ENCODE peak calls at places on chromosomes 5 and 9, in ten cellular contexts. T is Peyer's patch, P is uterus, R is A549, O is adrenal gland, J is ovary, G is spleen, A is heart left ventricle, X is transverse colon, N is NB4. V is an unnamed sample.
A peak's percentile ranks its signal among the peaks of the same experiment; 100 is the strongest.

GRCh38 chr9:74503219-74503618 is 6.1 kb downstream of the RORB start:
- DNase-seq in A (no peak), G (no peak), J (no peak), T (no peak), P (no peak), O (no peak), N (no peak), X (no peak), R (no peak), V (no peak)

GRCh38 chr5:32233696-32234447 is 59.8 kb upstream of the GOLPH3 start:
- DNase-seq in N (peak; percentile 93), X (no peak), P (no peak), G (no peak), T (no peak), R (no peak), A (no peak), O (peak; percentile 74), J (peak; percentile 41), V (no peak)

GRCh38 chr5:54519083-54519541 is 1.6 kb downstream of the SNX18 start:
- DNase-seq in X (no peak), R (no peak), J (peak; percentile 50), O (no peak), G (peak; percentile 86), A (no peak), T (peak; percentile 51), P (no peak), N (no peak), V (peak; percentile 83)

GRCh38 chr5:68504306-68504705 is 288.8 kb downstream of the PIK3R1 start:
- DNase-seq in O (no peak), R (no peak), N (no peak), T (no peak), A (no peak), P (no peak), G (no peak), X (no peak), J (no peak), V (no peak)

GRCh38 chr5:146329697-146330096 is 8.9 kb upstream of the POU4F3 start:
- DNase-seq in J (no peak), R (no peak), N (no peak), X (no peak), G (no peak), O (no peak), T (no peak), P (no peak), A (no peak), V (no peak)

GRCh38 chr5:431001-431710 is 11.8 kb upstream of the EXOC3 start:
- DNase-seq in X (peak; percentile 69), P (no peak), T (peak; percentile 61), O (no peak), R (peak; percentile 92), J (no peak), G (peak; percentile 83), N (peak; percentile 66), A (no peak), V (no peak)

GRCh38 chr5:85972539-85972938 is 645.2 kb upstream of the COX7C start:
- DNase-seq in G (no peak), A (no peak), J (no peak), X (no peak), O (no peak), N (no peak), P (no peak), R (no peak), T (no peak), V (no peak)

GRCh38 chr5:179405426-179406030 is 60.3 kb upstream of the ADAMTS2 start:
- DNase-seq in N (no peak), P (no peak), X (no peak), A (no peak), J (no peak), T (no peak), G (no peak), O (no peak), R (no peak), V (no peak)

GRCh38 chr5:19388391-19388790 is 599.6 kb downstream of the CDH18 start:
- DNase-seq in J (no peak), N (no peak), X (no peak), G (no peak), T (no peak), P (no peak), A (no peak), O (no peak), R (no peak), V (no peak)

GRCh38 chr9:23771746-23772145 is 54.3 kb downstream of the ELAVL2 start:
- DNase-seq in G (no peak), N (no peak), T (no peak), P (no peak), R (no peak), O (no peak), X (no peak), J (no peak), A (no peak), V (no peak)

GRCh38 chr9:98281281-98281680 is 25.8 kb upstream of the TBC1D2 start:
- DNase-seq in R (no peak), O (no peak), N (no peak), X (no peak), G (no peak), J (no peak), A (no peak), T (no peak), P (no peak), V (no peak)

GRCh38 chr5:178205010-178205748 is 846 bp downstream of the HNRNPAB start:
- DNase-seq in G (peak; percentile 95), P (peak; percentile 75), N (peak; percentile 88), R (peak; percentile 82), J (peak; percentile 73), A (peak; percentile 86), X (peak; percentile 92), T (peak; percentile 94), O (peak; percentile 84), V (peak; percentile 96)
- TF ChIP-seq POLR2A in G (no peak), P (peak; percentile 15), N (peak; percentile 16), R (no peak), J (no peak), A (no peak), X (peak; percentile 93), T (peak; percentile 68), O (peak; percentile 60), V (no peak)

GRCh38 chr5:43046474-43046873 is 6.4 kb upstream of the ANXA2R start:
- DNase-seq in T (no peak), X (no peak), N (no peak), J (no peak), A (no peak), O (no peak), G (no peak), P (no peak), R (no peak), V (no peak)

GRCh38 chr5:43043400-43043756 is 3.3 kb upstream of the ANXA2R start:
- DNase-seq in N (no peak), T (no peak), P (no peak), R (no peak), X (no peak), O (no peak), A (no peak), G (no peak), J (no peak), V (no peak)

GRCh38 chr5:43044181-43044914 is 4.2 kb upstream of the ANXA2R start:
- DNase-seq in O (no peak), P (no peak), X (no peak), A (no peak), T (no peak), J (peak; percentile 39), R (no peak), N (no peak), G (peak; percentile 74), V (peak; percentile 84)

GRCh38 chr5:43042626-43043399 is 2.7 kb upstream of the ANXA2R start:
- DNase-seq in T (peak; percentile 88), X (peak; percentile 69), R (no peak), G (peak; percentile 93), N (peak; percentile 96), J (peak; percentile 75), O (peak; percentile 81), A (peak; percentile 67), P (peak; percentile 70), V (peak; percentile 94)

GRCh38 chr5:43045236-43045635 is 5.1 kb upstream of the ANXA2R start:
- DNase-seq in A (no peak), P (no peak), X (no peak), T (no peak), N (no peak), R (no peak), O (no peak), G (no peak), J (no peak), V (no peak)
- H3K4me3 ChIP-seq in A (no peak overlapping the region), P (no peak overlapping the region), X (no peak overlapping the region), T (no peak overlapping the region), N (no peak overlapping the region), R (no peak overlapping the region), O (no peak overlapping the region), G (no peak overlapping the region), J (no peak overlapping the region), V (no peak overlapping the region)

DNA sequence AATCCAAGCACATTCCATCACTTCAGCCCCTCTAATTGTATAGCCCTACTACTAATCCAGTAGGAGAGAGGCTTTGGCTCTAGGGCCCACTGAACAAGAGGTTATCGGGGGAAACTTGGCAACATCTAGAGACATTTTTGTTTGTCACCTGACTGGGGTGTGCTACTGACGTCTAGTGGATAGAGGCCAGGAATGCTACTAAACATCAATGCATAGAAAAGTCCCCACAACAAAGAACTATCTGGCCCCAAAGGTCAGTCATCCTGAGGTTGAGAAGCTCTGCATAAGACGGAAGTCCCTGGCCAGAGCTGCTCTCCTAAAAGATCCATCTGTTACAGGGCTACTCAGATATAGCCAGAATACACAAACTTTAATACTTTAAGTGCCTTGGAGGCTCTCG is 570.6 kb upstream of the KLF4 start:
- DNase-seq in R (no peak), A (no peak), G (no peak), X (no peak), P (no peak), O (no peak), J (no peak), N (no peak), T (no peak), V (no peak)
- TF ChIP-seq POLR2A in R (no peak), A (no peak), G (no peak), X (no peak), P (no peak), O (no peak), J (no peak), N (no peak), T (no peak), V (no peak)

GRCh38 chr5:72180925-72181324 is 73.7 kb downstream of the MAP1B start:
- DNase-seq in T (no peak), P (no peak), N (no peak), A (no peak), O (no peak), R (no peak), G (no peak), X (no peak), J (no peak), V (no peak)

GRCh38 chr5:72183231-72183630 is 76.0 kb downstream of the MAP1B start:
- DNase-seq in A (no peak), R (no peak), O (no peak), X (no peak), T (no peak), J (no peak), P (no peak), G (no peak), N (no peak), V (no peak)

GRCh38 chr5:72185717-72186388 is 78.6 kb downstream of the MAP1B start:
- DNase-seq in O (no peak), A (no peak), X (no peak), P (no peak), J (no peak), G (no peak), N (no peak), T (no peak), R (no peak), V (no peak)

GRCh38 chr5:72187388-72188070 is 80.3 kb downstream of the MAP1B start:
- DNase-seq in O (no peak), A (no peak), N (no peak), G (no peak), J (no peak), T (no peak), X (no peak), R (no peak), P (no peak), V (no peak)

GRCh38 chr5:72184408-72184807 is 77.1 kb downstream of the MAP1B start:
- DNase-seq in O (no peak), T (no peak), A (no peak), N (no peak), P (no peak), X (no peak), R (no peak), G (no peak), J (no peak), V (no peak)
- H3K4me3 ChIP-seq in O (no peak overlapping the region), T (no peak overlapping the region), A (no peak overlapping the region), N (no peak overlapping the region), P (no peak overlapping the region), X (no peak overlapping the region), R (no peak overlapping the region), G (no peak overlapping the region), J (no peak overlapping the region), V (no peak overlapping the region)

V was measured in lower leg skin.